ENCODE peak calls at places on chromosomes 16 and 17, in seven cellular contexts. G, X, N, H, S, T and E are unnamed samples. For H3K4me1, the result is how much of the 10 kb centered on the place peaks cover.

GRCh38 chr17:77807051-77807745 is 151.3 kb upstream of the TNRC6C start:
- DNase-seq in G (no peak), X (no peak), N (no peak), H (no peak), S (no peak), T (no peak), E (no peak)

GRCh38 chr17:45276031-45276430 is 14.1 kb upstream of the SPATA32 start:
- DNase-seq in G (no peak), X (peak), N (peak), H (no peak), S (no peak), T (no peak), E (no peak)

GRCh38 chr17:32954477-32954876 is 26.5 kb downstream of the TMEM98 start:
- DNase-seq in G (no peak), X (no peak), N (no peak), H (no peak), S (peak), T (no peak), E (no peak)

GRCh38 chr16:69382421-69382820 is 3.4 kb downstream of the TERF2 start:
- DNase-seq in G (no peak), X (peak), N (no peak), H (no peak), S (no peak), T (no peak), E (no peak)

GRCh38 chr17:13421581-13421980 is 180.1 kb downstream of the HS3ST3A1 start:
- DNase-seq in G (no peak), X (no peak), N (no peak), H (no peak), S (no peak), T (peak), E (peak)

GRCh38 chr17:75876938-75877751 is 1.2 kb downstream of the TRIM47 start:
- DNase-seq in G (peak), X (peak), N (peak), H (peak), S (peak), T (peak), E (peak)

GRCh38 chr17:29148257-29148789 is 31.9 kb downstream of the MYO18A start:
- DNase-seq in G (peak), X (no peak), N (no peak), H (no peak), S (no peak), T (no peak), E (no peak)

GRCh38 chr16:70380205-70380918 is 33.7 kb downstream of the DDX19A start:
- DNase-seq in G (peak), X (peak), N (peak), H (peak), S (peak), T (peak), E (peak)

GRCh38 chr17:4944163-4944553 is 4.1 kb downstream of the RNF167 start:
- DNase-seq in G (no peak), X (no peak), N (no peak), H (no peak), S (no peak), T (no peak), E (no peak)

GRCh38 chr17:42685831-42686230 is 3.5 kb downstream of the CNTNAP1 start:
- DNase-seq in G (no peak), X (no peak), N (no peak), H (no peak), S (no peak), T (no peak), E (no peak)

GRCh38 chr17:45942284-45942683 is 47.9 kb downstream of the MAPT start:
- DNase-seq in G (no peak), X (no peak), N (no peak), H (no peak), S (no peak), T (no peak), E (no peak)

GRCh38 chr16:69938981-69939820 is 11.9 kb upstream of the CLEC18A start:
- DNase-seq in G (no peak), X (no peak), N (no peak), H (no peak), S (no peak), T (no peak), E (no peak)

GRCh38 chr16:4058386-4058785 is 57.9 kb downstream of the ADCY9 start:
- DNase-seq in G (no peak), X (peak), N (no peak), H (no peak), S (no peak), T (peak), E (no peak)

GRCh38 chr17:6492892-6493674 is 48.8 kb downstream of the PIMREG start:
- DNase-seq in G (no peak), X (no peak), N (no peak), H (no peak), S (peak), T (no peak), E (no peak)

GRCh38 chr16:86142801-86143236 is 243.9 kb downstream of the IRF8 start:
- DNase-seq in G (no peak), X (no peak), N (no peak), H (peak), S (no peak), T (no peak), E (peak)

GRCh38 chr16:84662471-84662870 is 14.2 kb downstream of the KLHL36 start:
- DNase-seq in G (no peak), X (peak), N (no peak), H (peak), S (no peak), T (no peak), E (no peak)

GRCh38 chr17:38605230-38605851 is 411 bp downstream of the SRCIN1 start:
- DNase-seq in G (no peak), X (no peak), N (no peak), H (no peak), S (no peak), T (no peak), E (no peak)

GRCh38 chr17:77438241-77439204 is 297.8 kb downstream of the SEC14L1 start:
- DNase-seq in G (no peak), X (no peak), N (no peak), H (no peak), S (no peak), T (no peak), E (no peak)

GRCh38 chr17:56987283-56987834 is 9.4 kb downstream of the SCPEP1 start:
- DNase-seq in G (no peak), X (no peak), N (no peak), H (no peak), S (no peak), T (no peak), E (no peak)

GRCh38 chr17:11922634-11923033 is 74.6 kb downstream of the ZNF18 start:
- DNase-seq in G (no peak), X (no peak), N (no peak), H (no peak), S (no peak), T (no peak), E (no peak)

GRCh38 chr17:67067571-67068517 is 23.5 kb downstream of the CACNG1 start:
- DNase-seq in G (no peak), X (no peak), N (no peak), H (no peak), S (no peak), T (no peak), E (no peak)

GRCh38 chr17:80978499-80979497 is 12.8 kb upstream of the CHMP6 start:
- DNase-seq in G (no peak), X (peak), N (no peak), H (no peak), S (no peak), T (no peak), E (no peak)

GRCh38 chr16:2319606-2320005 is 20.9 kb downstream of the ABCA3 start:
- DNase-seq in G (no peak), X (no peak), N (no peak), H (no peak), S (no peak), T (no peak), E (no peak)

GRCh38 chr17:82494236-82495055 is 25.1 kb upstream of the FOXK2 start:
- DNase-seq in G (peak), X (peak), N (peak), H (peak), S (peak), T (peak), E (peak)

GRCh38 chr17:51362818-51363598 is 102.7 kb downstream of the UTP18 start:
- DNase-seq in G (no peak), X (no peak), N (no peak), H (no peak), S (no peak), T (peak), E (peak)

GRCh38 chr17:27318228-27318627 is 24.3 kb downstream of the WSB1 start:
- DNase-seq in G (no peak), X (no peak), N (no peak), H (no peak), S (no peak), T (no peak), E (no peak)

GRCh38 chr17:74354123-74354522 is 7.5 kb downstream of the BTBD17 start:
- DNase-seq in G (peak), X (no peak), N (no peak), H (peak), S (peak), T (peak), E (no peak)

GRCh38 chr17:7078711-7079110 is 1.3 kb downstream of the CLEC10A start:
- DNase-seq in G (peak), X (no peak), N (no peak), H (no peak), S (no peak), T (no peak), E (no peak)

GRCh38 chr16:30096105-30096861 is at the start of gene YPEL3:
- DNase-seq in G (peak), X (peak), N (peak), H (peak), S (peak), T (peak), E (peak)
- H3K9ac ChIP-seq in G (peak), X (peak), N (peak), H (peak), S (peak), T (no peak), E (peak)

DNA sequence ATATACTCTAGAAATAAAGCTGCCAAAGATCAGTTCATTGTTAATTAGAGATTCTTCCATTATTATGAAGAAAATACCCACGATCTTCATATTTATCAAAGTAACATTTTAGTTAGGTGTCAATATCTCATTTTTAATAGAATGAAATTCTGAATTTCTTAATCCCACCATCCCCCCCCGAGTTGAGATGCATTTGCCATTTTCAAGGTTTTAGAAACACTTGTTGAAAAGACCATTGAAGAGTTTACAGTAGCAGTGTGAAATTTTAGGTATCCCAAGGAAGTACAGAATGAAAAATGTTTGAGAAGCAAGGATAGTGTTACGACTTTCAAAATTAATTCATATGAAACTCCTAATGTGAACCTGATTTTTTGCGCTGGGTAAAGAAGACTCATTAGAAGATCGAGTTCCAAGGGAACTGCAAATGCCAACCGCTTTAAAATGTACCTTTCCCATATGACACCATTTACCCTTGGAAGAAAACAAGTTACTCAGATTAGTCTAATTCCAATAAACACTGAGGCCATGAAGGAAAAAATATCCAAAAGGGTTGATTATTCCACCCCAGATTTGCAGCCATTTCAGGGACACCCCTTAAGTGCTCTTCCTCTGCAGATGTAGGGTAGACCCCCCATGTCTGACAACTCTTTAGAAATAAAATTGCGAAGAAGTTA is 731 bp downstream of the IKZF3 start:
- DNase-seq in G (no peak), X (no peak), N (no peak), H (no peak), S (no peak), T (no peak), E (no peak)
- H2AFZ ChIP-seq in G (no peak), X (no peak), N (no peak), H (no peak), S (no peak), T (no peak), E (no peak)

GRCh38 chr17:79029327-79030009 is 5.5 kb downstream of the C1QTNF1 start:
- DNase-seq in G (no peak), X (no peak), N (no peak), H (no peak), S (no peak), T (no peak), E (no peak)

GRCh38 chr17:79034931-79035485 is 11.0 kb downstream of the C1QTNF1 start:
- DNase-seq in G (no peak), X (no peak), N (no peak), H (no peak), S (no peak), T (no peak), E (no peak)

GRCh38 chr17:79033046-79033616 is 9.2 kb downstream of the C1QTNF1 start:
- DNase-seq in G (no peak), X (no peak), N (no peak), H (no peak), S (no peak), T (no peak), E (no peak)

GRCh38 chr17:79033741-79034501 is 10.0 kb downstream of the C1QTNF1 start:
- DNase-seq in G (no peak), X (no peak), N (no peak), H (no peak), S (no peak), T (no peak), E (peak)

GRCh38 chr17:79031996-79032875 is 8.3 kb downstream of the C1QTNF1 start:
- DNase-seq in G (no peak), X (no peak), N (no peak), H (no peak), S (no peak), T (no peak), E (no peak)
- H3K4me1 ChIP-seq in G (under half), X (under half), N (under half), H (under half), S (half or more), T (under half), E (under half)

GRCh38 chr17:41621916-41622315 is 2.5 kb downstream of the KRT17 start:
- DNase-seq in G (no peak), X (no peak), N (no peak), H (no peak), S (no peak), T (no peak), E (peak)

GRCh38 chr17:41618341-41619161 is 5.8 kb downstream of the KRT17 start:
- DNase-seq in G (no peak), X (no peak), N (no peak), H (no peak), S (no peak), T (peak), E (peak)

GRCh38 chr17:41617698-41618097 is 5.1 kb upstream of the KRT16 start:
- DNase-seq in G (no peak), X (no peak), N (no peak), H (no peak), S (no peak), T (no peak), E (peak)

GRCh38 chr17:41619162-41619933 is 5.0 kb downstream of the KRT17 start:
- DNase-seq in G (no peak), X (no peak), N (no peak), H (no peak), S (no peak), T (no peak), E (peak)

DNA sequence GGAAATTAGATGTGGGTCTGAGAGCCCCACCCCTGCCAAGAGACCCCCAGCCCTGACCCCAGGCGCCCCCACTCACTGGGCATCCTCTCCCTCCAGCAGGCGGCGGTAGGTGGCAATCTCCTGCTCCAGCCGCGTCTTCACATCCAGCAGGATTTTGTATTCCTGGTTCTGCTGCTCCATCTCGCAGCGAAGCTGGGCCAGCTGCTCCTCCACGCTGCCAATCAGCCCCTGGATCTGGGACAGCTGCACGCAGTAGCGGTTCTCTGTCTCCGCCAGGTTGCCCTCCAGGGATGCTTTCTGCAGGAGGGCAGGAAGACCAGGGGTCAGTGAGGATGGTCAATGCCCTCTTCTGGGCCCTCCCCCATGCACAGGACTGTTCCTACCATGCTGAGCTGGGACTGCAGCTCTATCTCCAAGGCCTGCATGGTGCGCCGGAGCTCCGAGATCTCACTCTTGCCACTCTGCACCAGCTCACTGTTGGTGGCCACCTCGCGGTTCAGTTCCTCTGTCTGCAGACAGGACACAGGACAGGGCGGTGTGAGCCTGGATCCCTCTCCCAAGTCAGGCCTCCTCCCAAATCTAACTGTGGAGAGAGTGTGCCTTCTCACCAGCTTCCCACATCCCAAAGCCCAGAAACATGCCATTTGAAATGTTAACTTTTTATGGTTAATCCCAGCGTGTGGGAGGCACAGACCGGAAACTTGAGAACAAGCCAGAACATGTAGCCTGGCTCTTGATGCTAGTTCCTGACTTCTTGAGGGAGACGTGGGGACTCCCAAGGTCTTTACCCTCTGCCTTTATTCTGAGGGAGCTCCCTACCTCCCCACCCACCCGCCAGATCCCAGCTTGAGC is 3.6 kb downstream of the KRT17 start:
- DNase-seq in G (no peak), X (no peak), N (no peak), H (peak), S (no peak), T (no peak), E (peak)
- H3K9ac ChIP-seq in G (no peak), X (no peak), N (no peak), H (no peak), S (no peak), T (no peak), E (no peak)

GRCh38 chr16:22220076-22220453 is 14.0 kb downstream of the EEF2K start:
- DNase-seq in G (no peak), X (peak), N (peak), H (peak), S (no peak), T (no peak), E (no peak)

GRCh38 chr16:22220714-22221113 is 14.6 kb downstream of the EEF2K start:
- DNase-seq in G (no peak), X (no peak), N (no peak), H (no peak), S (no peak), T (no peak), E (no peak)

GRCh38 chr16:22216191-22216831 is 10.2 kb downstream of the EEF2K start:
- DNase-seq in G (no peak), X (peak), N (peak), H (peak), S (no peak), T (no peak), E (no peak)

GRCh38 chr16:22219389-22220075 is 13.5 kb downstream of the EEF2K start:
- DNase-seq in G (no peak), X (no peak), N (no peak), H (no peak), S (no peak), T (no peak), E (no peak)

DNA sequence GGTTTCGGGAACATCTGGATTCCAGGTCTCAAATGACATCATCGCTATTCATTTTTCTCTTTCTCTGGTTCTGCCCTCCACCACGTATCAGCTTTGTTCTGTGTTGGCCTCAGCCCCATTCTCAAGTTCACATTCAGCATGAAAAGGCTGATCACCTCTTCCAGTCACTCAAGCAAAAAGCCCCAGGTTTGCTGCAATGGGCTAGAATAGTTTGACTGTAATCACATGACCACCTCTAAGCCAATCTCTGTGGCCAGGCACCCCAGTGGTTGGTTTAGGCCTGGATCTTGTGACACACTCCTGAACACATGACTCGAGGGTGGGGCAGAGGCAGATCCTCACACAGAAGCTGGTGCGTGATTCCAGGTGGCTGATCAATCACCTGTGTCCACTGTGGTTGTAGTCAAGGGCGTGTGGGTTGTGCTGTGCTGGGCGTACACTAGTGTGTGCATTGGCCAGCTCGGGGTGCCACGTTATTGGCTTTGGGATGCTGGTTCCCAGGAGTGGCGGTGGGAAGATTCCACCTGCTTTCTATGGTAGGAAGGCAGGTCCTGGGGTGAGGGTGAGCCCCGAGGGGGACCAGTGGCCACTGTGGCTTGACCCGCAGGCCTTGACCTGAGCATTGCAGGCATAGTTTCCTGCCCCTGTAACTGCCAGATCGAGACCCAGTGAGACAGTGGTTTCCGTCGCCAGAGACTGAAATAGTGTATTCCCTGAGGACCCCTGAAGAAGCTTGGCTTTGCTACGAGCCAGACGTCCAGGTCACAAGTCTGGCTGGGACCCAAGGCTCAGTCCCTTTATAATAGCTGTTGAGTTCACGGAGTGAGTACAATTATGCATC is 12.0 kb downstream of the EEF2K start:
- DNase-seq in G (no peak), X (no peak), N (no peak), H (no peak), S (no peak), T (no peak), E (no peak)
- H2AFZ ChIP-seq in G (no peak), X (no peak), N (no peak), H (no peak), S (no peak), T (no peak), E (no peak)